ENCODE peak calls at places on chromosomes 13 and 19, in five cellular contexts. One of them, this sample, is unnamed.

GRCh38 chr19:38877781-38878574 is at the start of gene RINL:
- DNase-seq in astrocyte: no peak
- DNase-seq in epithelial cell of esophagus: no peak
- DNase-seq in naive thymus-derived CD8-positive, alpha-beta T cell: peak; percentile 52
- DNase-seq in SW 1271: no peak
- DNase-seq in this sample: no peak

GRCh38 chr13:62933809-62934208 is 1518.2 kb upstream of the PCDH20 start:
- DNase-seq in astrocyte: no peak
- DNase-seq in epithelial cell of esophagus: no peak
- DNase-seq in naive thymus-derived CD8-positive, alpha-beta T cell: no peak
- DNase-seq in SW 1271: no peak
- DNase-seq in this sample: no peak

GRCh38 chr13:45361596-45362206 is 20.7 kb upstream of the TPT1 start:
- DNase-seq in astrocyte: peak; percentile 55
- DNase-seq in epithelial cell of esophagus: peak; percentile 97
- DNase-seq in naive thymus-derived CD8-positive, alpha-beta T cell: no peak
- DNase-seq in SW 1271: no peak
- DNase-seq in this sample: no peak

GRCh38 chr19:44747739-44748425 is 626 bp upstream of the BCL3 start:
- DNase-seq in astrocyte: peak; percentile 51
- DNase-seq in epithelial cell of esophagus: no peak
- DNase-seq in naive thymus-derived CD8-positive, alpha-beta T cell: no peak
- DNase-seq in SW 1271: no peak
- DNase-seq in this sample: no peak

GRCh38 chr13:99686157-99686572 is 184.9 kb downstream of the TM9SF2 start:
- DNase-seq in astrocyte: peak; percentile 20
- DNase-seq in epithelial cell of esophagus: peak; percentile 6
- DNase-seq in naive thymus-derived CD8-positive, alpha-beta T cell: no peak
- DNase-seq in SW 1271: no peak
- DNase-seq in this sample: no peak

GRCh38 chr13:39433705-39434104 is 169.3 kb downstream of the LHFPL6 start:
- DNase-seq in astrocyte: no peak
- DNase-seq in epithelial cell of esophagus: no peak
- DNase-seq in naive thymus-derived CD8-positive, alpha-beta T cell: no peak
- DNase-seq in SW 1271: no peak
- DNase-seq in this sample: no peak

GRCh38 chr13:73368608-73369007 is 309.8 kb downstream of the KLF5 start:
- DNase-seq in astrocyte: no peak
- DNase-seq in epithelial cell of esophagus: peak; percentile 98
- DNase-seq in naive thymus-derived CD8-positive, alpha-beta T cell: no peak
- DNase-seq in SW 1271: no peak
- DNase-seq in this sample: no peak

GRCh38 chr19:58054792-58055482 is 4.1 kb upstream of the ZNF135 start:
- DNase-seq in astrocyte: peak; percentile 35
- DNase-seq in epithelial cell of esophagus: no peak
- DNase-seq in naive thymus-derived CD8-positive, alpha-beta T cell: no peak
- DNase-seq in SW 1271: no peak
- DNase-seq in this sample: no peak

GRCh38 chr19:38739440-38740251 is 4.6 kb downstream of the CAPN12 start:
- DNase-seq in astrocyte: no peak
- DNase-seq in epithelial cell of esophagus: no peak
- DNase-seq in naive thymus-derived CD8-positive, alpha-beta T cell: no peak
- DNase-seq in SW 1271: no peak
- DNase-seq in this sample: no peak

This sample was measured in glomerular endothelial cell.